ENCODE peak calls at places on chromosomes 7 and 10, in four cellular contexts. One of them, this sample, is unnamed.

GRCh38 chr7:90595341-90595800 is 750 bp upstream of the CDK14 start:
- DNase-seq in AG04449: no peak
- DNase-seq in amniotic stem cell: no peak
- DNase-seq in activated CD4-positive, alpha-beta T cell treated with anti-CD3 and anti-CD28 coated beads for 24 hours: no peak
- DNase-seq in this sample: no peak

GRCh38 chr7:2651336-2651735 is 19.6 kb downstream of the TTYH3 start:
- DNase-seq in AG04449: no peak
- DNase-seq in amniotic stem cell: no peak
- DNase-seq in activated CD4-positive, alpha-beta T cell treated with anti-CD3 and anti-CD28 coated beads for 24 hours: no peak
- DNase-seq in this sample: no peak

GRCh38 chr10:14063531-14064317 is 267.0 kb downstream of the FRMD4A start:
- DNase-seq in AG04449: peak
- DNase-seq in amniotic stem cell: peak
- DNase-seq in activated CD4-positive, alpha-beta T cell treated with anti-CD3 and anti-CD28 coated beads for 24 hours: no peak
- DNase-seq in this sample: no peak

GRCh38 chr10:112827951-112828350 is 122.1 kb upstream of the TCF7L2 start:
- DNase-seq in AG04449: no peak
- DNase-seq in amniotic stem cell: no peak
- DNase-seq in activated CD4-positive, alpha-beta T cell treated with anti-CD3 and anti-CD28 coated beads for 24 hours: no peak
- DNase-seq in this sample: peak

GRCh38 chr7:17185690-17186070 is 112.8 kb upstream of the AHR start:
- DNase-seq in AG04449: no peak
- DNase-seq in amniotic stem cell: no peak
- DNase-seq in activated CD4-positive, alpha-beta T cell treated with anti-CD3 and anti-CD28 coated beads for 24 hours: no peak
- DNase-seq in this sample: no peak

GRCh38 chr7:3683886-3684539 is 383.0 kb downstream of the SDK1 start:
- DNase-seq in AG04449: no peak
- DNase-seq in amniotic stem cell: no peak
- DNase-seq in activated CD4-positive, alpha-beta T cell treated with anti-CD3 and anti-CD28 coated beads for 24 hours: no peak
- DNase-seq in this sample: no peak

GRCh38 chr7:18653381-18654155 is 158.0 kb downstream of the HDAC9 start:
- DNase-seq in AG04449: no peak
- DNase-seq in amniotic stem cell: no peak
- DNase-seq in activated CD4-positive, alpha-beta T cell treated with anti-CD3 and anti-CD28 coated beads for 24 hours: no peak
- DNase-seq in this sample: no peak

GRCh38 chr7:129041142-129041928 is 13.6 kb downstream of the TNPO3 start:
- DNase-seq in AG04449: no peak
- DNase-seq in amniotic stem cell: no peak
- DNase-seq in activated CD4-positive, alpha-beta T cell treated with anti-CD3 and anti-CD28 coated beads for 24 hours: no peak
- DNase-seq in this sample: no peak

GRCh38 chr10:69465457-69466157 is 14.3 kb downstream of the TSPAN15 start:
- DNase-seq in AG04449: no peak
- DNase-seq in amniotic stem cell: no peak
- DNase-seq in activated CD4-positive, alpha-beta T cell treated with anti-CD3 and anti-CD28 coated beads for 24 hours: no peak
- DNase-seq in this sample: no peak

GRCh38 chr7:22885824-22886255 is 63.2 kb upstream of the TOMM7 start:
- DNase-seq in AG04449: no peak
- DNase-seq in amniotic stem cell: no peak
- DNase-seq in activated CD4-positive, alpha-beta T cell treated with anti-CD3 and anti-CD28 coated beads for 24 hours: peak
- DNase-seq in this sample: no peak

GRCh38 chr10:23325132-23325531 is 19.5 kb downstream of the C10orf67 start:
- DNase-seq in AG04449: no peak
- DNase-seq in amniotic stem cell: no peak
- DNase-seq in activated CD4-positive, alpha-beta T cell treated with anti-CD3 and anti-CD28 coated beads for 24 hours: no peak
- DNase-seq in this sample: no peak

GRCh38 chr10:30725661-30726060 is 96.1 kb upstream of the LYZL2 start:
- DNase-seq in AG04449: no peak
- DNase-seq in amniotic stem cell: no peak
- DNase-seq in activated CD4-positive, alpha-beta T cell treated with anti-CD3 and anti-CD28 coated beads for 24 hours: no peak
- DNase-seq in this sample: no peak

GRCh38 chr7:40720401-40720800 is 585.6 kb downstream of the SUGCT start:
- DNase-seq in AG04449: no peak
- DNase-seq in amniotic stem cell: no peak
- DNase-seq in activated CD4-positive, alpha-beta T cell treated with anti-CD3 and anti-CD28 coated beads for 24 hours: no peak
- DNase-seq in this sample: no peak

GRCh38 chr7:64879800-64880199 is 23.3 kb upstream of the ZNF273 start:
- DNase-seq in AG04449: no peak
- DNase-seq in amniotic stem cell: no peak
- DNase-seq in activated CD4-positive, alpha-beta T cell treated with anti-CD3 and anti-CD28 coated beads for 24 hours: no peak
- DNase-seq in this sample: no peak

GRCh38 chr7:101664390-101664789 is 35.3 kb upstream of the MYL10 start:
- DNase-seq in AG04449: no peak
- DNase-seq in amniotic stem cell: no peak
- DNase-seq in activated CD4-positive, alpha-beta T cell treated with anti-CD3 and anti-CD28 coated beads for 24 hours: no peak
- DNase-seq in this sample: no peak

GRCh38 chr10:22713853-22714523 is 390 bp downstream of the PIP4K2A start:
- DNase-seq in AG04449: no peak
- DNase-seq in amniotic stem cell: no peak
- DNase-seq in activated CD4-positive, alpha-beta T cell treated with anti-CD3 and anti-CD28 coated beads for 24 hours: peak
- DNase-seq in this sample: no peak

GRCh38 chr10:7788640-7789335 is 811 bp downstream of the ATP5F1C start:
- DNase-seq in AG04449: no peak
- DNase-seq in amniotic stem cell: no peak
- DNase-seq in activated CD4-positive, alpha-beta T cell treated with anti-CD3 and anti-CD28 coated beads for 24 hours: no peak
- DNase-seq in this sample: no peak

GRCh38 chr10:71971769-71972555 is 7.8 kb downstream of the CHST3 start:
- DNase-seq in AG04449: no peak
- DNase-seq in amniotic stem cell: no peak
- DNase-seq in activated CD4-positive, alpha-beta T cell treated with anti-CD3 and anti-CD28 coated beads for 24 hours: no peak
- DNase-seq in this sample: no peak

GRCh38 chr7:45999541-45999940 is 78.5 kb upstream of the IGFBP3 start:
- DNase-seq in AG04449: no peak
- DNase-seq in amniotic stem cell: no peak
- DNase-seq in activated CD4-positive, alpha-beta T cell treated with anti-CD3 and anti-CD28 coated beads for 24 hours: no peak
- DNase-seq in this sample: no peak

GRCh38 chr7:40374575-40374974 is 239.8 kb downstream of the SUGCT start:
- DNase-seq in AG04449: no peak
- DNase-seq in amniotic stem cell: no peak
- DNase-seq in activated CD4-positive, alpha-beta T cell treated with anti-CD3 and anti-CD28 coated beads for 24 hours: no peak
- DNase-seq in this sample: peak

GRCh38 chr7:105691029-105691691 is 109.9 kb upstream of the EFCAB10 start:
- DNase-seq in AG04449: no peak
- DNase-seq in amniotic stem cell: no peak
- DNase-seq in activated CD4-positive, alpha-beta T cell treated with anti-CD3 and anti-CD28 coated beads for 24 hours: no peak
- DNase-seq in this sample: no peak

GRCh38 chr10:36493511-36493880 is 631.9 kb upstream of the ANKRD30A start:
- DNase-seq in AG04449: no peak
- DNase-seq in amniotic stem cell: peak
- DNase-seq in activated CD4-positive, alpha-beta T cell treated with anti-CD3 and anti-CD28 coated beads for 24 hours: no peak
- DNase-seq in this sample: no peak

GRCh38 chr7:68629-69028 is 123.7 kb upstream of the FAM20C start:
- DNase-seq in AG04449: no peak
- DNase-seq in amniotic stem cell: no peak
- DNase-seq in activated CD4-positive, alpha-beta T cell treated with anti-CD3 and anti-CD28 coated beads for 24 hours: no peak
- DNase-seq in this sample: no peak

GRCh38 chr10:95477175-95477520 is 84.0 kb downstream of the SORBS1 start:
- DNase-seq in AG04449: no peak
- DNase-seq in amniotic stem cell: no peak
- DNase-seq in activated CD4-positive, alpha-beta T cell treated with anti-CD3 and anti-CD28 coated beads for 24 hours: no peak
- DNase-seq in this sample: no peak

GRCh38 chr10:68871731-68872342 is 29.3 kb upstream of the DDX50 start:
- DNase-seq in AG04449: peak
- DNase-seq in amniotic stem cell: no peak
- DNase-seq in activated CD4-positive, alpha-beta T cell treated with anti-CD3 and anti-CD28 coated beads for 24 hours: no peak
- DNase-seq in this sample: no peak

GRCh38 chr10:32142646-32143045 is 86.4 kb upstream of the KIF5B start:
- DNase-seq in AG04449: no peak
- DNase-seq in amniotic stem cell: no peak
- DNase-seq in activated CD4-positive, alpha-beta T cell treated with anti-CD3 and anti-CD28 coated beads for 24 hours: no peak
- DNase-seq in this sample: no peak

GRCh38 chr7:6422926-6423632 is 24.7 kb downstream of the DAGLB start:
- DNase-seq in AG04449: no peak
- DNase-seq in amniotic stem cell: no peak
- DNase-seq in activated CD4-positive, alpha-beta T cell treated with anti-CD3 and anti-CD28 coated beads for 24 hours: no peak
- DNase-seq in this sample: no peak

GRCh38 chr10:42871823-42872222 is 89.2 kb downstream of the BMS1 start:
- DNase-seq in AG04449: no peak
- DNase-seq in amniotic stem cell: no peak
- DNase-seq in activated CD4-positive, alpha-beta T cell treated with anti-CD3 and anti-CD28 coated beads for 24 hours: no peak
- DNase-seq in this sample: no peak

GRCh38 chr7:132134814-132135445 is 441.3 kb downstream of the PLXNA4 start:
- DNase-seq in AG04449: no peak
- DNase-seq in amniotic stem cell: no peak
- DNase-seq in activated CD4-positive, alpha-beta T cell treated with anti-CD3 and anti-CD28 coated beads for 24 hours: no peak
- DNase-seq in this sample: no peak

GRCh38 chr7:25260862-25261454 is 32.7 kb upstream of the NPVF start:
- DNase-seq in AG04449: peak
- DNase-seq in amniotic stem cell: no peak
- DNase-seq in activated CD4-positive, alpha-beta T cell treated with anti-CD3 and anti-CD28 coated beads for 24 hours: no peak
- DNase-seq in this sample: no peak

GRCh38 chr10:71220689-71221540 is 8.5 kb downstream of the UNC5B start:
- DNase-seq in AG04449: no peak
- DNase-seq in amniotic stem cell: no peak
- DNase-seq in activated CD4-positive, alpha-beta T cell treated with anti-CD3 and anti-CD28 coated beads for 24 hours: no peak
- DNase-seq in this sample: no peak

This sample was measured in epithelial cell of prostate.